ENCODE peak calls at places on chromosomes 13 and 19, in six cellular contexts. H, B, W, S, J and I are unnamed samples.

GRCh38 chr19:1850809-1851544 is 2.7 kb upstream of the REXO1 start:
- DNase-seq in W (no peak), H (no peak), J (peak), S (peak), B (no peak), I (no peak)

GRCh38 chr19:47270408-47270807 is 4.3 kb upstream of the INAFM1 start:
- DNase-seq in J (no peak), S (no peak), B (no peak), W (no peak), H (no peak), I (no peak)

GRCh38 chr19:11373166-11373884 is 1.1 kb upstream of the SWSAP1 start:
- DNase-seq in W (no peak), B (no peak), H (peak), J (peak), S (peak), I (peak)

GRCh38 chr13:97015661-97016350 is 21.5 kb upstream of the OXGR1 start:
- DNase-seq in J (no peak), B (no peak), S (no peak), W (no peak), H (no peak), I (no peak)

GRCh38 chr13:114022309-114022669 is 48.4 kb upstream of the C13orf46 start:
- DNase-seq in W (no peak), J (no peak), S (no peak), H (no peak), B (no peak), I (no peak)

GRCh38 chr13:106104281-106104901 is 431.1 kb downstream of the EFNB2 start:
- DNase-seq in W (peak), H (peak), B (no peak), J (no peak), S (peak), I (peak)

GRCh38 chr13:45392811-45393210 is 25.4 kb downstream of the SLC25A30 start:
- DNase-seq in B (no peak), H (no peak), J (no peak), W (no peak), S (no peak), I (no peak)

GRCh38 chr13:31982540-31982939 is 49.0 kb upstream of the FRY start:
- DNase-seq in H (peak), S (peak), J (no peak), B (no peak), W (peak), I (no peak)

GRCh38 chr13:94987869-94988268 is 275.5 kb upstream of the SOX21 start:
- DNase-seq in B (no peak), J (no peak), H (no peak), W (no peak), S (no peak), I (no peak)

GRCh38 chr19:42433503-42434260 is 6.5 kb upstream of the LIPE start:
- DNase-seq in H (peak), S (peak), J (peak), W (peak), B (no peak), I (peak)

GRCh38 chr19:48836089-48837017 is at the start of gene HSD17B14:
- DNase-seq in S (peak), W (no peak), H (peak), J (peak), B (peak), I (peak)

GRCh38 chr13:99661791-99662190 is 160.5 kb downstream of the TM9SF2 start:
- DNase-seq in H (no peak), W (no peak), J (peak), S (no peak), B (peak), I (peak)

GRCh38 chr19:31220540-31220939 is 128.7 kb downstream of the TSHZ3 start:
- DNase-seq in S (no peak), W (no peak), J (peak), H (no peak), B (no peak), I (no peak)

GRCh38 chr19:18672606-18673337 is 10.7 kb upstream of the CRTC1 start:
- DNase-seq in H (peak), S (no peak), J (peak), W (peak), B (no peak), I (no peak)

GRCh38 chr13:33763021-33763420 is 54.9 kb upstream of the RFC3 start:
- DNase-seq in W (no peak), J (no peak), B (no peak), S (no peak), H (no peak), I (no peak)

GRCh38 chr19:2041686-2042484 is 9.2 kb downstream of the MKNK2 start:
- DNase-seq in B (peak), J (peak), W (peak), S (peak), H (peak), I (peak)

GRCh38 chr13:60654405-60654804 is 257.4 kb downstream of the TDRD3 start:
- DNase-seq in W (no peak), J (no peak), S (no peak), H (peak), B (no peak), I (no peak)

GRCh38 chr13:97395437-97396136 is 38.4 kb upstream of the RAP2A start:
- DNase-seq in W (peak), S (no peak), H (peak), J (no peak), B (no peak), I (no peak)

GRCh38 chr13:39100996-39101751 is 62.9 kb downstream of the NHLRC3 start:
- DNase-seq in B (no peak), H (no peak), W (no peak), J (no peak), S (no peak), I (no peak)

GRCh38 chr19:32651729-32652140 is 23.2 kb downstream of the ANKRD27 start:
- DNase-seq in W (peak), S (no peak), J (peak), H (no peak), B (peak), I (peak)

GRCh38 chr13:77460195-77460594 is 75.3 kb upstream of the SCEL start:
- DNase-seq in J (no peak), S (no peak), B (no peak), H (no peak), W (no peak), I (no peak)

GRCh38 chr13:44224433-44225149 is 149.0 kb upstream of the SERP2 start:
- DNase-seq in B (no peak), H (no peak), W (no peak), S (no peak), J (no peak), I (no peak)

GRCh38 chr13:26517931-26518330 is 39.6 kb upstream of the WASF3 start:
- DNase-seq in H (no peak), J (no peak), B (no peak), S (no peak), W (no peak), I (no peak)

GRCh38 chr13:25037057-25037813 is 58.7 kb upstream of the PABPC3 start:
- DNase-seq in S (no peak), J (peak), B (no peak), W (peak), H (peak), I (peak)

GRCh38 chr19:28633223-28634030 is 579.5 kb downstream of the UQCRFS1 start:
- DNase-seq in H (peak), S (peak), J (peak), B (peak), W (peak), I (peak)

GRCh38 chr19:12884926-12885748 is 1.9 kb downstream of the KLF1 start:
- DNase-seq in B (peak), S (peak), W (peak), J (peak), H (peak), I (peak)

GRCh38 chr19:8476524-8476923 is 25.9 kb downstream of the PRAM1 start:
- DNase-seq in H (no peak), S (no peak), B (no peak), W (no peak), J (no peak), I (no peak)

GRCh38 chr13:35469781-35470380 is 6.6 kb downstream of the MAB21L1 start:
- DNase-seq in B (no peak), W (no peak), S (no peak), J (no peak), H (no peak), I (no peak)

GRCh38 chr13:39956036-39956435 is 300.6 kb downstream of the COG6 start:
- DNase-seq in S (no peak), J (no peak), W (no peak), B (no peak), H (no peak), I (no peak)

GRCh38 chr19:4495471-4495870 is 22.8 kb downstream of the PLIN4 start:
- DNase-seq in H (no peak), W (no peak), B (no peak), J (peak), S (no peak), I (no peak)

GRCh38 chr13:51769455-51770127 is 34.4 kb downstream of the DHRS12 start:
- DNase-seq in B (no peak), J (no peak), W (no peak), H (no peak), S (no peak), I (no peak)

GRCh38 chr13:27403252-27403678 is 21.2 kb upstream of the GTF3A start:
- DNase-seq in S (no peak), H (peak), W (peak), B (no peak), J (no peak), I (no peak)

GRCh38 chr13:26343816-26344215 is 89.9 kb downstream of the CDK8 start:
- DNase-seq in H (peak), J (no peak), W (no peak), B (no peak), S (no peak), I (no peak)

GRCh38 chr13:46520188-46520587 is 32.8 kb upstream of the LRCH1 start:
- DNase-seq in W (no peak), H (no peak), J (no peak), B (no peak), S (no peak), I (no peak)

GRCh38 chr19:23817519-23817918 is 58.8 kb upstream of the ZNF681 start:
- DNase-seq in W (peak), J (peak), S (peak), H (peak), B (no peak), I (no peak)

GRCh38 chr13:40485611-40486517 is 180.6 kb downstream of the FOXO1 start:
- DNase-seq in S (no peak), B (no peak), J (no peak), W (no peak), H (no peak), I (no peak)

GRCh38 chr13:37141011-37141410 is 35.5 kb upstream of the CSNK1A1L start:
- DNase-seq in S (no peak), W (no peak), J (no peak), B (no peak), H (no peak), I (no peak)

GRCh38 chr13:80116107-80116506 is 224.8 kb downstream of the SPRY2 start:
- DNase-seq in W (peak), S (no peak), J (no peak), B (no peak), H (peak), I (no peak)

GRCh38 chr19:28940751-28941500 is 272.0 kb downstream of the UQCRFS1 start:
- DNase-seq in S (peak), H (no peak), J (no peak), W (peak), B (no peak), I (no peak)

GRCh38 chr19:8192227-8192820 is 16.8 kb upstream of the CERS4 start:
- DNase-seq in W (no peak), B (no peak), H (no peak), S (peak), J (peak), I (no peak)

GRCh38 chr19:16224266-16225045 is 26.7 kb downstream of the AP1M1 start:
- DNase-seq in J (no peak), B (no peak), W (no peak), H (no peak), S (no peak), I (no peak)

GRCh38 chr19:16222806-16223205 is 25.1 kb downstream of the AP1M1 start:
- DNase-seq in B (no peak), H (peak), W (peak), S (no peak), J (no peak), I (no peak)

GRCh38 chr19:16226184-16226591 is 28.5 kb downstream of the AP1M1 start:
- DNase-seq in W (no peak), S (no peak), J (no peak), B (no peak), H (no peak), I (no peak)

GRCh38 chr19:16225279-16226183 is 27.8 kb downstream of the AP1M1 start:
- DNase-seq in W (no peak), S (no peak), J (no peak), B (no peak), H (no peak), I (no peak)

DNA sequence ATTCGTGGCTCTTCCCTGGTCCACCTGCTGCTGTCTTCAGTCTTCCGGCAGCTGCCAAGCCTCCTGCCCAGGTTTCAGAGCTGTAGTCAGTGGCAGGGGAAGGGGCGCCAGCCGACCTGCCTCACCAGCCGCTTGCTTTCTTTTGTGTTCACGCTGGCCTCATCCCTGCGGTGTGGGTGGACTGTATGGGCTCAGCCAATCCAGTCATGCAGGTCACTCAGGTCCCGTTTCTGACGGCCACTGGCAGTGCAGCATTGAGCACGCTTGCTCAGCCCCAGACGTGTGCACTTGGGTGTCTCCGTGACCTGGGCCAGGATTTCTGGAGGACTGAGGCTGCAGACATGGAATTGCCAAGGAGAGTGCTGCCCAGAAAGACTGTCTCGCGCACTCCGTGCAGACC is 26.0 kb downstream of the AP1M1 start:
- DNase-seq in J (no peak), W (no peak), S (no peak), H (no peak), B (no peak), I (no peak)
- H4K91ac ChIP-seq in J (no peak), W (no peak), S (no peak), H (no peak), B (no peak), I (no peak)

GRCh38 chr13:102220681-102221228 is 181.1 kb downstream of the FGF14 start:
- DNase-seq in S (no peak), H (no peak), B (no peak), J (no peak), W (no peak), I (no peak)

GRCh38 chr13:102212729-102213128 is 189.1 kb downstream of the FGF14 start:
- DNase-seq in J (no peak), S (no peak), W (no peak), H (no peak), B (no peak), I (no peak)

GRCh38 chr13:102214956-102215355 is 186.9 kb downstream of the FGF14 start:
- DNase-seq in S (no peak), B (no peak), W (no peak), H (no peak), J (no peak), I (no peak)
- H3K14ac ChIP-seq in S (no peak), B (no peak), W (no peak), H (no peak), J (no peak), I (no peak)

GRCh38 chr13:111382411-111382810 is 62.0 kb downstream of the TEX29 start:
- DNase-seq in S (no peak), B (no peak), J (peak), H (no peak), W (no peak), I (no peak)
- H3K4me2 ChIP-seq in S (no peak), B (no peak), J (no peak), H (no peak), W (no peak), I (no peak)

DNA sequence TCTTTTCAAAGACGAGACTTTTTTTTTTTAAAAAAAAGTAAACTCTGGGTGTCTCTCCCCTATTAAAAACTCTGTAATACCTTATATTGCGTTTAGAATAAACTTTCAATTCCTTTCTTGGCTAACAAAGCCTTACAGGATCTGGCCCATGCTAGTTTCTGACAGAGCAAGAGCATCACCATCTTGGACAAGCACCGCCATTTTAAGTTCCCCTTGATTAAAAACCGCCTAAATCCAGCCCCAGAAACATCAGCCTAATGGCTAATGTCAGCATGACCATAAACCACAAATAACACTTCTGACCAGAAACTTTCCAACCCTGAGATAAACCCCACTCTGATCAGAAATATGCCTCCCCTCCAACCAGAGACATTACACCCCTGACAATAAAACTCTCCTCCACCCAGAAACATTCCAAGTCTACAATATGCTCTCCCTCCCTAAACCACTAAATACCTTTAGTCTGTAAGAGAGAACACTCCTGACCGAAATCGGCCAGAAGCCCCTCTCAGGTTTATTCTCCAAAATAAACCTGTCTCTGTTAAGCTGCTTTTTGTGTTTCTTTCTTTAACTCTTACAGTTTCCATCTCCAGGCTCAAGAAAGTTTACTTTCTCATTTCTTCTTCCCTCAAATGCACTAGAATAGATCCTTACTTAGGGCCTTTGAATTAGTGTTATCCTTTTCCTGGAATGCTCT is 1.6 kb upstream of the AKAP11 start:
- DNase-seq in W (no peak), B (no peak), H (no peak), J (no peak), S (no peak), I (no peak)
- H4K91ac ChIP-seq in W (no peak), B (no peak), H (no peak), J (no peak), S (no peak), I (no peak)

GRCh38 chr19:52735734-52736133 is 890 bp upstream of the ZNF611 start:
- DNase-seq in B (peak), S (peak), H (peak), W (no peak), J (peak), I (peak)
- H3K14ac ChIP-seq in B (no peak), S (no peak), H (no peak), W (no peak), J (no peak), I (no peak)

GRCh38 chr13:29502391-29503008 is 93.0 kb downstream of the SLC7A1 start:
- DNase-seq in J (no peak), W (no peak), H (no peak), B (no peak), S (no peak), I (no peak)
- H3K4me2 ChIP-seq in J (peak), W (peak), H (no peak), B (peak), S (no peak), I (no peak)